ENCODE peak calls at places on chromosomes 12 and 14, in six cellular contexts. One of them, this sample, is unnamed.

GRCh38 chr12:94892544-94893267 is 110.8 kb downstream of the NDUFA12 start:
- DNase-seq in epithelial cell of proximal tubule: no peak
- DNase-seq in neuronal stem cell: no peak
- DNase-seq in cardiac muscle cell: no peak
- DNase-seq in fibroblast of mammary gland: no peak
- DNase-seq in CD8-positive, alpha-beta T cell: no peak
- DNase-seq in this sample: no peak

GRCh38 chr12:19739195-19739776 is 300.0 kb downstream of the AEBP2 start:
- DNase-seq in epithelial cell of proximal tubule: no peak
- DNase-seq in neuronal stem cell: peak
- DNase-seq in cardiac muscle cell: peak
- DNase-seq in fibroblast of mammary gland: peak
- DNase-seq in CD8-positive, alpha-beta T cell: no peak
- DNase-seq in this sample: no peak

GRCh38 chr12:66693901-66694513 is 15.1 kb upstream of the GRIP1 start:
- DNase-seq in epithelial cell of proximal tubule: no peak
- DNase-seq in neuronal stem cell: peak
- DNase-seq in cardiac muscle cell: peak
- DNase-seq in fibroblast of mammary gland: peak
- DNase-seq in CD8-positive, alpha-beta T cell: no peak
- DNase-seq in this sample: no peak

GRCh38 chr14:51473808-51474207 is 177.9 kb upstream of the FRMD6 start:
- DNase-seq in epithelial cell of proximal tubule: no peak
- DNase-seq in neuronal stem cell: no peak
- DNase-seq in cardiac muscle cell: no peak
- DNase-seq in fibroblast of mammary gland: peak
- DNase-seq in CD8-positive, alpha-beta T cell: no peak
- DNase-seq in this sample: no peak

GRCh38 chr14:69652942-69653680 is 41.7 kb downstream of the SUSD6 start:
- DNase-seq in epithelial cell of proximal tubule: no peak
- DNase-seq in neuronal stem cell: no peak
- DNase-seq in cardiac muscle cell: no peak
- DNase-seq in fibroblast of mammary gland: no peak
- DNase-seq in CD8-positive, alpha-beta T cell: no peak
- DNase-seq in this sample: no peak

GRCh38 chr12:132771126-132771838 is 9.7 kb upstream of the ANKLE2 start:
- DNase-seq in epithelial cell of proximal tubule: no peak
- DNase-seq in neuronal stem cell: no peak
- DNase-seq in cardiac muscle cell: no peak
- DNase-seq in fibroblast of mammary gland: peak
- DNase-seq in CD8-positive, alpha-beta T cell: peak
- DNase-seq in this sample: no peak

GRCh38 chr14:105204206-105204930 is 23.3 kb upstream of the NUDT14 start:
- DNase-seq in epithelial cell of proximal tubule: peak
- DNase-seq in neuronal stem cell: no peak
- DNase-seq in cardiac muscle cell: no peak
- DNase-seq in fibroblast of mammary gland: peak
- DNase-seq in CD8-positive, alpha-beta T cell: no peak
- DNase-seq in this sample: no peak

GRCh38 chr12:21418403-21418802 is 19.1 kb upstream of the PYROXD1 start:
- DNase-seq in epithelial cell of proximal tubule: no peak
- DNase-seq in neuronal stem cell: no peak
- DNase-seq in cardiac muscle cell: no peak
- DNase-seq in fibroblast of mammary gland: no peak
- DNase-seq in CD8-positive, alpha-beta T cell: no peak
- DNase-seq in this sample: no peak

GRCh38 chr14:54226558-54226957 is 170.2 kb upstream of the CDKN3 start:
- DNase-seq in epithelial cell of proximal tubule: no peak
- DNase-seq in neuronal stem cell: no peak
- DNase-seq in cardiac muscle cell: no peak
- DNase-seq in fibroblast of mammary gland: no peak
- DNase-seq in CD8-positive, alpha-beta T cell: no peak
- DNase-seq in this sample: no peak

DNA sequence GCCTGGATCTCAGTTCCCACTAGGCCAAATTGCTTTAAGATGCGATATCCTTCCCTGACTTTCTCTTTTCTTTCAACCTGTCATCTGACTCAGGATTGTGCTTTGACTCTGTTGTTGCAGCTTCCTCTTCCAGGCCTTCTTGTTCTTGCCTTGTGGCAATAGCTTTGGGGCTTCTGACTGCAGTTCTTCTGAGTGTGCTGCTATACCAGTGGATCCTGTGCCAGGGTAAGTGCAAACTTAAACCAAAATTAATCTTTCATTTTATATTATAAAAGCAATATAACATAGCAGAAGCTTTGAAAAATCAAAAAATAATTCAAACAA is 2.7 kb downstream of the KLRG1 start:
- DNase-seq in epithelial cell of proximal tubule: no peak
- DNase-seq in neuronal stem cell: no peak
- DNase-seq in cardiac muscle cell: no peak
- DNase-seq in fibroblast of mammary gland: no peak
- DNase-seq in CD8-positive, alpha-beta T cell: no peak
- DNase-seq in this sample: no peak
- H3K4me3 ChIP-seq in epithelial cell of proximal tubule: no peak
- H3K4me3 ChIP-seq in neuronal stem cell: no peak
- H3K4me3 ChIP-seq in cardiac muscle cell: no peak
- H3K4me3 ChIP-seq in fibroblast of mammary gland: no peak
- H3K4me3 ChIP-seq in CD8-positive, alpha-beta T cell: no peak
- H3K4me3 ChIP-seq in this sample: no peak

GRCh38 chr14:100782516-100783320 is 43.2 kb upstream of the MEG3 start:
- DNase-seq in epithelial cell of proximal tubule: no peak
- DNase-seq in neuronal stem cell: no peak
- DNase-seq in cardiac muscle cell: no peak
- DNase-seq in fibroblast of mammary gland: no peak
- DNase-seq in CD8-positive, alpha-beta T cell: no peak
- DNase-seq in this sample: no peak

GRCh38 chr14:100785338-100785615 is 40.6 kb upstream of the MEG3 start:
- DNase-seq in epithelial cell of proximal tubule: no peak
- DNase-seq in neuronal stem cell: no peak
- DNase-seq in cardiac muscle cell: no peak
- DNase-seq in fibroblast of mammary gland: no peak
- DNase-seq in CD8-positive, alpha-beta T cell: no peak
- DNase-seq in this sample: no peak

GRCh38 chr14:100781952-100782351 is 44.0 kb upstream of the MEG3 start:
- DNase-seq in epithelial cell of proximal tubule: no peak
- DNase-seq in neuronal stem cell: no peak
- DNase-seq in cardiac muscle cell: no peak
- DNase-seq in fibroblast of mammary gland: no peak
- DNase-seq in CD8-positive, alpha-beta T cell: no peak
- DNase-seq in this sample: no peak

GRCh38 chr14:100784523-100785337 is 41.2 kb upstream of the MEG3 start:
- DNase-seq in epithelial cell of proximal tubule: no peak
- DNase-seq in neuronal stem cell: no peak
- DNase-seq in cardiac muscle cell: no peak
- DNase-seq in fibroblast of mammary gland: no peak
- DNase-seq in CD8-positive, alpha-beta T cell: no peak
- DNase-seq in this sample: no peak

GRCh38 chr14:100783630-100784321 is 42.1 kb upstream of the MEG3 start:
- DNase-seq in epithelial cell of proximal tubule: no peak
- DNase-seq in neuronal stem cell: peak
- DNase-seq in cardiac muscle cell: no peak
- DNase-seq in fibroblast of mammary gland: no peak
- DNase-seq in CD8-positive, alpha-beta T cell: no peak
- DNase-seq in this sample: no peak
- H3K4me3 ChIP-seq in epithelial cell of proximal tubule: no peak
- H3K4me3 ChIP-seq in neuronal stem cell: no peak
- H3K4me3 ChIP-seq in cardiac muscle cell: no peak
- H3K4me3 ChIP-seq in fibroblast of mammary gland: no peak
- H3K4me3 ChIP-seq in CD8-positive, alpha-beta T cell: no peak
- H3K4me3 ChIP-seq in this sample: no peak

GRCh38 chr12:91380651-91381050 is 198.0 kb upstream of the DCN start:
- DNase-seq in epithelial cell of proximal tubule: no peak
- DNase-seq in neuronal stem cell: no peak
- DNase-seq in cardiac muscle cell: no peak
- DNase-seq in fibroblast of mammary gland: no peak
- DNase-seq in CD8-positive, alpha-beta T cell: no peak
- DNase-seq in this sample: no peak

GRCh38 chr12:91383106-91383505 is 200.5 kb upstream of the DCN start:
- DNase-seq in epithelial cell of proximal tubule: no peak
- DNase-seq in neuronal stem cell: no peak
- DNase-seq in cardiac muscle cell: peak
- DNase-seq in fibroblast of mammary gland: peak
- DNase-seq in CD8-positive, alpha-beta T cell: no peak
- DNase-seq in this sample: no peak

GRCh38 chr12:91379051-91379775 is 196.6 kb upstream of the DCN start:
- DNase-seq in epithelial cell of proximal tubule: no peak
- DNase-seq in neuronal stem cell: no peak
- DNase-seq in cardiac muscle cell: no peak
- DNase-seq in fibroblast of mammary gland: no peak
- DNase-seq in CD8-positive, alpha-beta T cell: no peak
- DNase-seq in this sample: no peak

GRCh38 chr12:91382081-91382543 is 199.5 kb upstream of the DCN start:
- DNase-seq in epithelial cell of proximal tubule: peak
- DNase-seq in neuronal stem cell: peak
- DNase-seq in cardiac muscle cell: peak
- DNase-seq in fibroblast of mammary gland: peak
- DNase-seq in CD8-positive, alpha-beta T cell: peak
- DNase-seq in this sample: peak

GRCh38 chr12:91381309-91381804 is 198.7 kb upstream of the DCN start:
- DNase-seq in epithelial cell of proximal tubule: peak
- DNase-seq in neuronal stem cell: peak
- DNase-seq in cardiac muscle cell: peak
- DNase-seq in fibroblast of mammary gland: peak
- DNase-seq in CD8-positive, alpha-beta T cell: no peak
- DNase-seq in this sample: peak
- H3K4me3 ChIP-seq in epithelial cell of proximal tubule: peak
- H3K4me3 ChIP-seq in neuronal stem cell: peak
- H3K4me3 ChIP-seq in cardiac muscle cell: peak
- H3K4me3 ChIP-seq in fibroblast of mammary gland: peak
- H3K4me3 ChIP-seq in CD8-positive, alpha-beta T cell: no peak
- H3K4me3 ChIP-seq in this sample: peak

GRCh38 chr12:6363010-6363329 is 12.4 kb downstream of the SCNN1A start:
- DNase-seq in epithelial cell of proximal tubule: no peak
- DNase-seq in neuronal stem cell: no peak
- DNase-seq in cardiac muscle cell: no peak
- DNase-seq in fibroblast of mammary gland: no peak
- DNase-seq in CD8-positive, alpha-beta T cell: no peak
- DNase-seq in this sample: no peak

GRCh38 chr12:6362383-6362782 is 13.0 kb downstream of the SCNN1A start:
- DNase-seq in epithelial cell of proximal tubule: no peak
- DNase-seq in neuronal stem cell: no peak
- DNase-seq in cardiac muscle cell: no peak
- DNase-seq in fibroblast of mammary gland: no peak
- DNase-seq in CD8-positive, alpha-beta T cell: no peak
- DNase-seq in this sample: no peak

GRCh38 chr12:6361834-6362233 is 13.5 kb downstream of the SCNN1A start:
- DNase-seq in epithelial cell of proximal tubule: no peak
- DNase-seq in neuronal stem cell: no peak
- DNase-seq in cardiac muscle cell: no peak
- DNase-seq in fibroblast of mammary gland: no peak
- DNase-seq in CD8-positive, alpha-beta T cell: no peak
- DNase-seq in this sample: peak

GRCh38 chr12:6363330-6364036 is 11.9 kb downstream of the SCNN1A start:
- DNase-seq in epithelial cell of proximal tubule: no peak
- DNase-seq in neuronal stem cell: no peak
- DNase-seq in cardiac muscle cell: peak
- DNase-seq in fibroblast of mammary gland: peak
- DNase-seq in CD8-positive, alpha-beta T cell: peak
- DNase-seq in this sample: no peak

DNA sequence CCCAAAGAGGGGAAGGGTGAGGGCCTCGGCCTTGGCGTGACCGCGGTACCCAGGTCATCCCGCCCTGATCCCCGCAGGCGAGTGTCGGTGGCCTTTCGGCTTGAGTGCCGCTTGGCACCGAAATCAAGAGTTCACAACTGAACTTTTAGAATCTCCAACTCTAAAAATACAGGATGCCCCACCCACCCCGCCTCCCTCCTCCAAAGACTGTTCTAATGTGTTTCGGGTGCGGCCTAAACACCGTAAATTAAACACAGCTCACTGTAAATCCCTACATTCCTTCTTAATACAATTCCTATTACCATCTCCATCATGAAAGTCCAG is 11.4 kb downstream of the SCNN1A start:
- DNase-seq in epithelial cell of proximal tubule: no peak
- DNase-seq in neuronal stem cell: no peak
- DNase-seq in cardiac muscle cell: no peak
- DNase-seq in fibroblast of mammary gland: no peak
- DNase-seq in CD8-positive, alpha-beta T cell: no peak
- DNase-seq in this sample: no peak
- H3K4me3 ChIP-seq in epithelial cell of proximal tubule: peak
- H3K4me3 ChIP-seq in neuronal stem cell: no peak
- H3K4me3 ChIP-seq in cardiac muscle cell: peak
- H3K4me3 ChIP-seq in fibroblast of mammary gland: peak
- H3K4me3 ChIP-seq in CD8-positive, alpha-beta T cell: peak
- H3K4me3 ChIP-seq in this sample: peak

DNA sequence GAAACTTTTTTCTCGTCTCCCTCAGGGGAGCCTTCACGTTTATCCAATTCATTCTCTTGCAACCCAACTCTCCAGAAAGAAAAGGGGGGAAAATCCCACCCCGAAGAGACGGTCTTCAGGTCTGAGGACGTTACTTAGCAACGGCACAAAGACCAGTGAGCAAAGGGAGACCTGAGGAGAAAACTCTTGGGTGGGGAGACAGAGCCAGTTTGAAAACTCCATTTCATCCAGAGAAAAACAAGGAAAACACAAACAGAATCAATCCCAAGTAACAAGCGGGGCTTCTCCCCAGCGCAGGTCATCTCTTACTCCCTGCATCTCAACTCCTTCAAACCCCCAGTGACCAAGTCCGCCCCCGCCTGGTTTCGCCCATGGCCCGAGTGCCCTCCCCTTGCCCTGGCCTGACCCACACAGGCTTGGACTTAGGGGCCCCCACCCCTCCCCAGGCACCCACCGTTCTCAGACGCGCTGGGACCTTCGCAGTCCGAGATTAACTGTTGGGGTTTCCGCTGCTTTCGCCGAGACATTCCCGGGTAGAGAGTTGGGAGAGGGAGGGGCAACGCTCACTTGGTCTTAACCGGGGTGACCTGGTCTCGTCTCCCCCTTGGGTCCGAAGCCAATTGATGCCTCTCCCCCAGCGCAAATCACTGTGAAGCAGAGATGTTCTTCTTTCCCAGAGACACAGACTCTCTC is 10.4 kb upstream of the SALL2 start:
- DNase-seq in epithelial cell of proximal tubule: no peak
- DNase-seq in neuronal stem cell: peak
- DNase-seq in cardiac muscle cell: no peak
- DNase-seq in fibroblast of mammary gland: no peak
- DNase-seq in CD8-positive, alpha-beta T cell: no peak
- DNase-seq in this sample: no peak
- H3K4me3 ChIP-seq in epithelial cell of proximal tubule: peak
- H3K4me3 ChIP-seq in neuronal stem cell: peak
- H3K4me3 ChIP-seq in cardiac muscle cell: peak
- H3K4me3 ChIP-seq in fibroblast of mammary gland: peak
- H3K4me3 ChIP-seq in CD8-positive, alpha-beta T cell: no peak
- H3K4me3 ChIP-seq in this sample: peak